ENCODE peak calls at places on chromosomes 2 and 18, in six cellular contexts. B is pancreas, A is cardiac fibroblast, I is epithelial cell of esophagus, G is PC-3, R is prostate gland. S is an unnamed sample.

GRCh38 chr2:60861736-60862135 is 19.6 kb upstream of the REL start:
- DNase-seq in R (no peak), A (no peak), I (peak), B (no peak), G (no peak), S (no peak)

GRCh38 chr18:24659837-24660720 is 199.6 kb downstream of the HRH4 start:
- DNase-seq in A (peak), B (no peak), R (no peak), G (no peak), I (no peak), S (peak)

GRCh38 chr2:128270306-128271185 is 48.1 kb downstream of the HS6ST1 start:
- DNase-seq in B (no peak), G (no peak), A (no peak), R (no peak), I (no peak), S (no peak)

GRCh38 chr2:69298261-69298660 is 88.8 kb downstream of the GFPT1 start:
- DNase-seq in A (peak), B (no peak), I (peak), R (no peak), G (peak), S (no peak)

GRCh38 chr2:69384618-69385081 is 2.4 kb downstream of the GFPT1 start:
- DNase-seq in I (no peak), A (no peak), R (no peak), B (no peak), G (peak), S (no peak)

GRCh38 chr2:133940134-133940533 is 313.7 kb upstream of the MGAT5 start:
- DNase-seq in A (no peak), R (no peak), B (no peak), I (no peak), G (no peak), S (no peak)

GRCh38 chr2:129929321-129930290 is 49.9 kb upstream of the RAB6C start:
- DNase-seq in A (no peak), R (no peak), I (no peak), G (no peak), B (no peak), S (no peak)

GRCh38 chr2:112646791-112647720 is 1.3 kb downstream of the SLC20A1 start:
- DNase-seq in G (peak), R (no peak), A (no peak), I (no peak), B (no peak), S (no peak)

GRCh38 chr18:35005963-35006577 is 35.1 kb upstream of the MAPRE2 start:
- DNase-seq in B (no peak), R (peak), G (peak), A (peak), I (peak), S (no peak)

GRCh38 chr2:13638181-13638580 is 921.4 kb downstream of the TRIB2 start:
- DNase-seq in I (peak), B (no peak), A (no peak), G (peak), R (no peak), S (no peak)

GRCh38 chr2:29011650-29012060 is 30.6 kb downstream of the TOGARAM2 start:
- DNase-seq in R (no peak), A (no peak), B (no peak), I (no peak), G (no peak), S (no peak)

GRCh38 chr2:128746356-128746755 is 427.7 kb upstream of the HS6ST1 start:
- DNase-seq in R (no peak), B (peak), A (peak), G (no peak), I (peak), S (no peak)

GRCh38 chr18:22110482-22110924 is 58.9 kb upstream of the GATA6 start:
- DNase-seq in I (no peak), B (no peak), G (no peak), A (no peak), R (no peak), S (no peak)

GRCh38 chr2:42881732-42882131 is 89.3 kb upstream of the HAAO start:
- DNase-seq in I (peak), B (no peak), G (peak), R (no peak), A (no peak), S (no peak)

GRCh38 chr2:207881902-207882301 is 112.2 kb upstream of the FZD5 start:
- DNase-seq in I (no peak), B (no peak), G (no peak), A (peak), R (no peak), S (no peak)

GRCh38 chr2:150484461-150484931 is 3.0 kb downstream of the RND3 start:
- DNase-seq in G (peak), I (peak), A (peak), B (no peak), R (no peak), S (no peak)

GRCh38 chr18:9716780-9717563 is 8.9 kb downstream of the RAB31 start:
- DNase-seq in I (no peak), G (no peak), R (no peak), A (no peak), B (no peak), S (no peak)

GRCh38 chr2:98514096-98514639 is 69.5 kb downstream of the INPP4A start:
- DNase-seq in R (no peak), G (no peak), B (no peak), A (no peak), I (no peak), S (no peak)

GRCh38 chr2:45152691-45153090 is 143.4 kb upstream of the SIX2 start:
- DNase-seq in R (no peak), I (no peak), G (no peak), B (no peak), A (no peak), S (no peak)

GRCh38 chr2:45156605-45157004 is 147.4 kb upstream of the SIX2 start:
- DNase-seq in B (no peak), A (no peak), G (no peak), I (no peak), R (no peak), S (no peak)

GRCh38 chr2:45154144-45154543 is 144.9 kb upstream of the SIX2 start:
- DNase-seq in I (no peak), G (no peak), A (no peak), B (no peak), R (no peak), S (no peak)

GRCh38 chr2:45153126-45153525 is 143.9 kb upstream of the SIX2 start:
- DNase-seq in A (no peak), B (no peak), G (no peak), R (no peak), I (no peak), S (no peak)

DNA sequence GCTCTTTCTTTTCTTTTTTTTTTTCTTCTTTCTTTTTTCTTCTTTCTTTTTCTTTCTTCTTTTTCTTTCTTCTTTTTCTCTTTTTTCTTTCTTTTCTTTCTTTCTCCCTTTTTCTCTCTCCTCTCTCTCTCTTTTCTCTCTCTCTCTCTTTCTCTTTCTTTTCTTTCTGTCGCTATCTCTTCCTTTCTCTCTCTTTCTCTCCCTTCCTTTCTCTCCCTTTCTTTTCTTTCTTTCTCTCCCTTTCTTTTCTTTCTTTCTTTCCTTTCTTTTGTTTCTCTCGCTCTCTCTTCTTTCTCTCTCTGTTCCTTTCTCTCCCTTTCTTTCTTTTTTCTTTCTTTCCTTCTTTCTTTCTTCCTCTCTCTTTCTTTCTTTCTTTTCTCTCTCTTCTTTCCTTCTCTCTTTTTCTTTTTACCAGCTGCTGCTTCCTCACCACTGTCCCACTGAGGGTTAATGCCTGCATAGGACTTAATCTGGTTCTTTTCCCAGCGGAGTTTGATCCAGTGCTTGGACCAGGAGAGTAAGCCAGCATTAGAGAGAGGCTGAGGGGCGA is 145.4 kb upstream of the SIX2 start:
- DNase-seq in I (no peak), R (no peak), B (no peak), G (no peak), A (no peak), S (no peak)
- TF ChIP-seq CTCF in I (no peak), R (no peak), B (no peak), G (no peak), A (no peak), S (no peak)

DNA sequence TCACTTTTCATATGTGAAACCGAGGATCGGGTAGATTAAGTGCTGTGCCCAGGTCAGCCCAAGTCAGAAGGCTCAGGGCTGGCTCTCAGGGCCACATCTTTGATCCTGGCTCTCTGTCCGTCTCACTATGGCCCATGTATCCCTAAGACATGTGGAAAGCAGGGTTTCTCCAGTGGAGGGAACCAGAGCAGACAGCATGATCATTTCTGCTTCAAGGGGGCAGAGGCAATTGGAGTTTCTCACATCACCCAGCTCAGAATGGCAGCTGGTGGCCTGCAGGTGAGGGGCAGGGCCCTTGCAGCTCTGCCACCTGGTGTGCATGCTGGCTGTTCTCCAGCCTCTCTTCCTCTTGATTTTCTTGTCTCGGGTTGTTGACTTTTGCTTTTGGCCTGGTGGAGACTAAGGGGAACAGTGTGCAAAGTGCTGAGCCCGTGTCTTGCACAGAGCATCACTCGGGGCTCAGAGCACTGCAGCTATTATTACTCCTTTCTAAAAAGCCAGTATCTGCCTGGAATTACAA is 27.0 kb downstream of the LDLRAD4 start:
- DNase-seq in G (no peak), I (no peak), R (no peak), B (no peak), A (no peak), S (no peak)
- H3K4me3 ChIP-seq in G (no peak), I (no peak), R (no peak), B (no peak), A (no peak), S (no peak)

GRCh38 chr2:26462511-26463251 is 15.2 kb downstream of the OTOF start:
- DNase-seq in R (no peak), G (peak), B (peak), I (peak), A (peak), S (no peak)
- TF ChIP-seq CTCF in R (no peak), G (peak), B (peak), I (peak), A (peak), S (peak)

DNA sequence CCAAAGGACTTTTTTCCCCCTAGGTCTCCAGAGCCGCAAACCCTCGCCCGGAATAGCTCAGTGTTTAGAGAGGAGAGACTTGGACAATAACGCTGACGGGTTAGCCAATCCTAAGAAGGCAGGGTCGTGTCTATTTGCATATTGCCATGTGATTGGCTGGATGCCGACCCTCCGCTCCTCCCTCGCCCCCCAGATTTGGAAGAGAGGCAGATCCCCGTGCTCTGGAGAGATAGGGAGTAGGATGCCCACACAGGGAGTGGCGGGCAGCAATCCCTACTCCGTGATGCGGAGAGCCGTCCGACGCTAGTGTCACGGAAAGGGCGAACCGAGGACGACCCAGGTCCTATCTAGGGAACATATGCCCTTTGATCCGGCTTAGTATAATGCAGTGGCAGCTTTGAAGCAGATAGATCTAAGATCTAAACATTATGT is 1.4 kb downstream of the WNT6 start:
- DNase-seq in R (peak), B (no peak), I (peak), G (no peak), A (peak), S (no peak)
- H3K4me3 ChIP-seq in R (no peak), B (no peak), I (no peak), G (no peak), A (no peak), S (no peak)

S was measured in GM06990.